ENCODE peak calls at places on chromosomes 13 and 19, in ten cellular contexts. P is stomach, K is lung, A is cardiac muscle cell, Q is adrenal gland, U is mesenchymal stem cell, X is uterus, M is tibial artery, T is ovary, H is psoas muscle. E is an unnamed sample.

GRCh38 chr13:74132152-74132767 is 1.9 kb downstream of the KLF12 start:
- DNase-seq in P (no peak), K (no peak), A (peak; percentile 20), Q (no peak), U (peak; percentile 48), X (no peak), M (no peak), T (no peak), H (no peak), E (no peak)

GRCh38 chr19:49451430-49452181 is at the start of gene PIH1D1:
- DNase-seq in P (peak; percentile 98), K (peak; percentile 98), A (peak; percentile 99), Q (peak; percentile 100), U (peak; percentile 100), X (peak; percentile 96), M (peak; percentile 99), T (peak; percentile 96), H (peak; percentile 97), E (peak; percentile 99)

GRCh38 chr19:40466219-40467006 is at the start of gene SPTBN4:
- DNase-seq in P (no peak), K (peak; percentile 36), A (no peak), Q (peak; percentile 42), U (no peak), X (peak; percentile 48), M (peak; percentile 46), T (no peak), H (peak; percentile 53), E (no peak)

GRCh38 chr19:38209671-38210457 is 14.2 kb downstream of the DPF1 start:
- DNase-seq in P (peak; percentile 49), K (peak; percentile 39), A (peak; percentile 52), Q (peak; percentile 32), U (peak; percentile 38), X (peak; percentile 86), M (peak; percentile 74), T (peak; percentile 95), H (peak; percentile 82), E (peak; percentile 26)

GRCh38 chr19:5641171-5641570 is 18.3 kb downstream of the SAFB start:
- DNase-seq in P (no peak), K (no peak), A (no peak), Q (no peak), U (no peak), X (no peak), M (no peak), T (no peak), H (no peak), E (no peak)

GRCh38 chr13:39773833-39774232 is 118.4 kb downstream of the COG6 start:
- DNase-seq in P (no peak), K (no peak), A (no peak), Q (no peak), U (peak; percentile 30), X (no peak), M (no peak), T (no peak), H (no peak), E (no peak)

GRCh38 chr13:27926644-27927434 is 7.0 kb downstream of the PDX1 start:
- DNase-seq in P (no peak), K (no peak), A (no peak), Q (no peak), U (no peak), X (no peak), M (no peak), T (no peak), H (no peak), E (no peak)

GRCh38 chr13:95512424-95512823 is 40.1 kb upstream of the CLDN10 start:
- DNase-seq in P (no peak), K (no peak), A (no peak), Q (no peak), U (no peak), X (no peak), M (no peak), T (no peak), H (no peak), E (no peak)

GRCh38 chr13:94664889-94665288 is 47.5 kb downstream of the SOX21 start:
- DNase-seq in P (no peak), K (no peak), A (no peak), Q (no peak), U (no peak), X (no peak), M (no peak), T (no peak), H (no peak), E (no peak)

GRCh38 chr19:33248104-33248503 is 22.5 kb upstream of the SLC7A10 start:
- DNase-seq in P (no peak), K (no peak), A (no peak), Q (no peak), U (no peak), X (no peak), M (no peak), T (no peak), H (no peak), E (no peak)

GRCh38 chr19:35306473-35307246 is 14.7 kb downstream of the MAG start:
- DNase-seq in P (no peak), K (no peak), A (no peak), Q (no peak), U (no peak), X (no peak), M (no peak), T (no peak), H (no peak), E (no peak)

GRCh38 chr13:25168800-25169199 is 3.3 kb downstream of the AMER2 start:
- DNase-seq in P (no peak), K (no peak), A (no peak), Q (no peak), U (no peak), X (no peak), M (no peak), T (no peak), H (no peak), E (no peak)

GRCh38 chr19:5342573-5343201 is 2.1 kb upstream of the PTPRS start:
- DNase-seq in P (no peak), K (no peak), A (no peak), Q (no peak), U (no peak), X (no peak), M (no peak), T (no peak), H (no peak), E (no peak)

DNA sequence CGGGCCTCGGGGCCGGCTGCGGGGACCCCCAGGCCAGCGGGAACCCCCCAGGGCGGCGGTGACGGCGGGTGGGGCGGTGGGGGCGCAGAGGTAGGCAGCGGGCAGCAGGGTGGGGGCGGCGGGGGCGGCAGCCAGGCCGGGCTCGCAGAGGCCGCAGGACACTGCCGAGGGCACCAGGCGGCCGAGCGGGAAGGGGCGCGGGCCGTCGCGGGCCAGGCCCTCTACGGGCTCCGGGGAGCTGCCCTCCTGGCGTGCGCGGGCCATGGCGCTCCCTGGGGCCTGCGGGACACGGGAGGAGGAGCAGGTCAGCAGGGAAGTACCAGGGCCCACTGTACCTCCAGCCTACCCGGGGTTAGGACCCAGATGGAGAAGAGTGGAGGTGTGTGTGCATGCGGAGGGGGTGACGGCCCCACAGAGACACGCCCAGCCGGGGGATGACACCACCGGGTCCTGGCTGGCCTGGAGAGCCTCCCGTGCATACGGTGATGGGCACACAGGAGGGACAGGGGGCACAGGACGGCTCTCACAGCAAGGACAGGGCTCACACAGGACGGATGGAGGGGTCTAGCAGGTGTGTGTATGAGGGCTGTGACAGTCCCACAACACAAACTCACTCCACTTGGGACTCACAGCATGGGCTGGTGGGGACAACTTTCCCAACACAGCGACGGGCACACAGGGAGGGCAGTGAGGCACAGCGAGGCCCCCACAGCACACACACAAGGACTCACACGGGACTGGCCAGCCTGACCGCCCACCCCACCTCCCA is 2.6 kb downstream of the BBC3 start:
- DNase-seq in P (peak; percentile 45), K (no peak), A (no peak), Q (peak; percentile 65), U (peak; percentile 63), X (peak; percentile 61), M (peak; percentile 46), T (peak; percentile 69), H (peak; percentile 60), E (no peak)
- H3K4me1 ChIP-seq in P (peaks cover 65% of the 10 kb centered on the region), K (peaks cover 27% of the 10 kb centered on the region), A (peaks cover 20% of the 10 kb centered on the region), Q (peaks cover 35% of the 10 kb centered on the region), U (peaks cover 52% of the 10 kb centered on the region), X (no peaks in the 10 kb centered on the region), M (no peaks in the 10 kb centered on the region), T (peaks cover 12% of the 10 kb centered on the region), H (peaks cover 15% of the 10 kb centered on the region), E (peaks cover 17% of the 10 kb centered on the region)

DNA sequence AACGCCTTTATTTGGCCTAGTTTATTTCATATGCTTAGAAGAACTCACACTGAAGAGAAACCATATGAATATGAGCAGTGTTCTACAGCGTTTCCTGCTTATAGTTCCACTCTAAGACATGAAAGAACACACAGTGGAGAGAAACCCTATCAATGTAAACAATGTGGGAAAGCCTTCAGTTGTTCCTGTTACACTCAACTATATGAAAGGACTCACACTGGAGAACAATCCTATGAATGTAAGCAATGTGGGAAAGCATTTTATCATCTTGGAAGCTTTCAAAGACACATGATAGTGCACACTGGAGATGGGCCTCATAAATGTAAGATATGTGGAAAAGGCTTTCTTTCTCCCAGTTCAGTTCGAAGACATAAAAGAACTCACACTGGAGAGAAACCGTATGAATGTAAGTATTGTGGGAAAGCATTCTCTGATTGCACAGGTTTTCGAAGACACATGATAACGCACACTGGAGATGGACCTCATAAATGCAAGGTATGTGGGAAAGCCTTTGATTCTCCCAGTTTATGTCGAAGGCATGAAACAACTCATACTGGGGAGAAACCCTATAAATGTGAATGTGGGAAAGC is 13.7 kb downstream of the ZNF441 start:
- DNase-seq in P (no peak), K (no peak), A (no peak), Q (no peak), U (no peak), X (no peak), M (no peak), T (no peak), H (no peak), E (no peak)
- H3K9me3 ChIP-seq in P (peaks cover 81% of the 10 kb centered on the region), K (peaks cover 24% of the 10 kb centered on the region), A (peaks cover 4% of the 10 kb centered on the region), Q (peaks cover 10% of the 10 kb centered on the region), U (peaks cover 94% of the 10 kb centered on the region), X (peaks cover 79% of the 10 kb centered on the region), M (peaks cover 6% of the 10 kb centered on the region), T (peaks cover 42% of the 10 kb centered on the region), H (peaks cover 69% of the 10 kb centered on the region), E (peaks cover 100% of the 10 kb centered on the region)

DNA sequence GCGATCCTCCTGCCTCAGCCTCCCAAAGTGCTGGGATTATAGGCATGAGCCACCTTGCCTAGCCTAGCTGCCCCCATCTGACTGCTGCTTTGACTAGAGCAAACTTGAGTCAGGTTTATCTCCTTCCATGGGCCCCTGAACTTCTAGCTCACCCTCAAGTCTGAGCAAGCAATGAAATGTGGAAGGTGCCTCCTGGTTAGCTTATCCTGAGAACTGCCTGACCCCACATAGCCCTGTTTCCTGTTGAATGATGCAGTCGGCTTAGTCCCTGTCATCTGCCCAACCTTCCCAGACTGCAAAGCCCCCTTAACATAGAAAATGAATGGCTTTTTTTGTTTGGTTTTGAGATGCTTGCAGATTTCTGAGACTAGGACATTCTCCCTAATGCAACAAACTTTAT is 8.9 kb upstream of the TMEM160 start:
- DNase-seq in P (no peak), K (no peak), A (peak; percentile 14), Q (no peak), U (peak; percentile 50), X (no peak), M (no peak), T (no peak), H (no peak), E (no peak)
- H3K4me1 ChIP-seq in P (peaks cover 9% of the 10 kb centered on the region), K (no peaks in the 10 kb centered on the region), A (no peaks in the 10 kb centered on the region), Q (no peaks in the 10 kb centered on the region), U (peaks cover 11% of the 10 kb centered on the region), X (no peaks in the 10 kb centered on the region), M (no peaks in the 10 kb centered on the region), T (no peaks in the 10 kb centered on the region), H (no peaks in the 10 kb centered on the region), E (no peaks in the 10 kb centered on the region)

DNA sequence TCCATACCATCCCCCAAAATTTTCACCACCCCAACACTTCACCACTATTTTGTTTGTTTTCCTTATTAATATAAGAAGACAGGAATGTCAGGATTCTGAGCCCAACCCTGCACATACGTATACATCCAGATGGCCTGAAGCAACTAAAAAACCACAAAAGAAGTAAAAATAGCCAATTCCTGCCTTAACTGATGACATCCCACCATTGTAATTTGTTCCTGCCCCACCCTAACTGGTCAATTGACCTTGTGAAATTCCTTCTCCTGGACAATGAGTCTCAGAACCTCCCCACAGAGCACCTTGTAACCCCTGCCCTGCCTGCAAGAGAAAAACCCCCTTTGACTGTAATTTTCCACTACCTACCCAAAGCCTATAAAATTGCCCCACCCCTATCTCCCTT is 132.5 kb downstream of the ZNF675 start:
- DNase-seq in P (no peak), K (no peak), A (no peak), Q (no peak), U (no peak), X (no peak), M (no peak), T (no peak), H (no peak), E (no peak)
- H3K9me3 ChIP-seq in P (no peaks in the 10 kb centered on the region), K (no peaks in the 10 kb centered on the region), A (no peaks in the 10 kb centered on the region), Q (no peaks in the 10 kb centered on the region), U (peaks cover 32% of the 10 kb centered on the region), X (no peaks in the 10 kb centered on the region), M (no peaks in the 10 kb centered on the region), T (no peaks in the 10 kb centered on the region), H (no peaks in the 10 kb centered on the region), E (no peaks in the 10 kb centered on the region)